ENCODE peak calls at places on chromosomes 5 and 9, in six cellular contexts. G is CD8-positive, alpha-beta T cell; L is heart right ventricle; J is RWPE1; E is dorsolateral prefrontal cortex; P is K562. I is an unnamed sample.

GRCh38 chr5:123610665-123611406 is 98.9 kb downstream of the CSNK1G3 start:
- DNase-seq in G (no peak), L (no peak), J (peak; percentile 49), E (no peak), P (peak; percentile 42), I (no peak)

GRCh38 chr9:77648458-77649108 is 461 bp upstream of the GNA14 start:
- DNase-seq in G (no peak), L (peak; percentile 66), J (peak; percentile 47), E (peak; percentile 43), P (no peak), I (peak; percentile 20)

GRCh38 chr9:126108240-126108639 is 218.4 kb upstream of the MVB12B start:
- DNase-seq in G (no peak), L (no peak), J (peak; percentile 36), E (no peak), P (no peak), I (no peak)

GRCh38 chr5:83099001-83099400 is 21.7 kb downstream of the XRCC4 start:
- DNase-seq in G (no peak), L (no peak), J (no peak), E (no peak), P (no peak), I (no peak)

GRCh38 chr5:169052207-169052606 is 248.7 kb downstream of the SLIT3 start:
- DNase-seq in G (no peak), L (no peak), J (no peak), E (no peak), P (no peak), I (no peak)

GRCh38 chr5:134184155-134185135 is 7.7 kb upstream of the SKP1 start:
- DNase-seq in G (peak; percentile 62), L (peak; percentile 56), J (peak; percentile 90), E (peak; percentile 49), P (peak; percentile 83), I (peak; percentile 59)

GRCh38 chr5:157026789-157027424 is 32.0 kb downstream of the HAVCR1 start:
- DNase-seq in G (no peak), L (no peak), J (peak; percentile 82), E (no peak), P (peak; percentile 11), I (no peak)

GRCh38 chr5:124583469-124584350 is 162.7 kb downstream of the ZNF608 start:
- DNase-seq in G (no peak), L (no peak), J (peak; percentile 82), E (no peak), P (peak; percentile 28), I (no peak)

GRCh38 chr9:131270171-131271015 is 5.9 kb downstream of the FAM78A start:
- DNase-seq in G (no peak), L (peak; percentile 81), J (no peak), E (no peak), P (peak; percentile 94), I (peak; percentile 56)

GRCh38 chr9:70260606-70261005 is 1.8 kb downstream of the SMC5 start:
- DNase-seq in G (no peak), L (no peak), J (no peak), E (no peak), P (no peak), I (no peak)

GRCh38 chr5:16837305-16837704 is 98.8 kb downstream of the MYO10 start:
- DNase-seq in G (no peak), L (no peak), J (no peak), E (no peak), P (no peak), I (no peak)

GRCh38 chr9:126661521-126662251 is 48.0 kb downstream of the LMX1B start:
- DNase-seq in G (no peak), L (no peak), J (peak; percentile 96), E (no peak), P (peak; percentile 31), I (no peak)

GRCh38 chr9:136840140-136840876 is 2.0 kb upstream of the AJM1 start:
- DNase-seq in G (no peak), L (no peak), J (peak; percentile 27), E (no peak), P (peak; percentile 83), I (no peak)

GRCh38 chr5:34762321-34762871 is 76.6 kb upstream of the TTC23L start:
- DNase-seq in G (no peak), L (peak; percentile 16), J (no peak), E (no peak), P (no peak), I (no peak)

GRCh38 chr5:104412649-104413240 is 850.2 kb upstream of the NUDT12 start:
- DNase-seq in G (no peak), L (no peak), J (peak; percentile 10), E (no peak), P (no peak), I (no peak)

GRCh38 chr5:140223567-140223966 is 48.6 kb downstream of the CYSTM1 start:
- DNase-seq in G (no peak), L (no peak), J (no peak), E (no peak), P (no peak), I (no peak)

GRCh38 chr5:81856948-81857928 is 106.3 kb upstream of the SSBP2 start:
- DNase-seq in G (no peak), L (peak; percentile 83), J (no peak), E (peak; percentile 74), P (no peak), I (peak; percentile 83)

GRCh38 chr5:67004730-67005350 is 191.8 kb downstream of the CD180 start:
- DNase-seq in G (no peak), L (no peak), J (no peak), E (no peak), P (no peak), I (no peak)
- H3K27ac ChIP-seq in G (peak overlapping the region; percentile 59), L (peak overlapping the region; percentile 86), J (peak overlapping the region; percentile 86), E (peak overlapping the region; percentile 53), P (peak overlapping the region; percentile 93), I (peak overlapping the region; percentile 4)

DNA sequence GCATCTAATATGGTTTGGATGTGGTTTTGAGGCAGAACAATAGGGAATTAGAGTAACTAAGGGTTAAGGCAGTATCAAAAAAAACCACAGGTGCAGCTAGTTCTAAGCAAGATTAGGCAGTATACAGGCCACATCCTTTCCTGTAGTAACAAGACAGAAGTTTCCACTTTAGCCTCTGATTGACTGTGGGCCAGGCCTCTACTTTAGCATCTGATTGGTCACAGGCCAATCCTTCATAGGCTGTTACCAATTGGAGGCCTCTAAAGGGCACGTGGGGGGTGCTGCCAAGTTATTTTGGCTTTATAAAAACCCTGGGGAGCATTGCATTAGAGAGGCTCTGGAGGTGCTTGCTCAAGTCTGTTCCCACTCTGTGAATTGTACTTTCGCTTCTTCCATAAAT is 144.1 kb upstream of the ST8SIA4 start:
- DNase-seq in G (no peak), L (no peak), J (no peak), E (no peak), P (no peak), I (no peak)
- H3K27ac ChIP-seq in G (no peak overlapping the region), L (no peak overlapping the region), J (no peak overlapping the region), E (no peak overlapping the region), P (no peak overlapping the region), I (no peak overlapping the region)

DNA sequence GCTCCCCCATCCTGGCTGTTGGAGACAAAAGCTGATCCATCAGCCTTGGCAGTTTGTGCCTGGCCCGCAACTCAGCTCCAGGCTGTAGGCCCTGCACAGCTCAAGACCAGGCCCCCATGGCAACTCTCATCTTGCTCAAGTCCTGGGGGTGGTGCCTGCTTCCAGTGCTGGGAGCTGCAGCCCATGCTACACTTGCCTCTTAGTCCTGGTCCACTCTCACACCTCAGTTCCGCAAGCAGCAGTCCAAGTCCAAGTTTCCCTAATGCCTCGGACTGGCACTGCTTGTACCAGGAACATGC is 14.2 kb downstream of the AHRR start:
- DNase-seq in G (no peak), L (no peak), J (no peak), E (no peak), P (no peak), I (no peak)
- H3K27ac ChIP-seq in G (no peak overlapping the region), L (no peak overlapping the region), J (no peak overlapping the region), E (no peak overlapping the region), P (no peak overlapping the region), I (no peak overlapping the region)

GRCh38 chr5:66223637-66224036 is 79.5 kb downstream of the SREK1 start:
- DNase-seq in G (no peak), L (no peak), J (no peak), E (no peak), P (peak; percentile 29), I (no peak)

GRCh38 chr5:66222455-66222854 is 78.4 kb downstream of the SREK1 start:
- DNase-seq in G (no peak), L (no peak), J (no peak), E (no peak), P (no peak), I (no peak)

GRCh38 chr5:66224273-66224672 is 80.2 kb downstream of the SREK1 start:
- DNase-seq in G (no peak), L (no peak), J (no peak), E (no peak), P (no peak), I (no peak)

GRCh38 chr5:66230551-66230950 is 86.5 kb downstream of the SREK1 start:
- DNase-seq in G (no peak), L (no peak), J (no peak), E (no peak), P (no peak), I (no peak)

GRCh38 chr5:66224773-66225553 is 80.9 kb downstream of the SREK1 start:
- DNase-seq in G (no peak), L (no peak), J (no peak), E (no peak), P (no peak), I (no peak)
- H3K27ac ChIP-seq in G (no peak overlapping the region), L (no peak overlapping the region), J (no peak overlapping the region), E (no peak overlapping the region), P (no peak overlapping the region), I (no peak overlapping the region)

DNA sequence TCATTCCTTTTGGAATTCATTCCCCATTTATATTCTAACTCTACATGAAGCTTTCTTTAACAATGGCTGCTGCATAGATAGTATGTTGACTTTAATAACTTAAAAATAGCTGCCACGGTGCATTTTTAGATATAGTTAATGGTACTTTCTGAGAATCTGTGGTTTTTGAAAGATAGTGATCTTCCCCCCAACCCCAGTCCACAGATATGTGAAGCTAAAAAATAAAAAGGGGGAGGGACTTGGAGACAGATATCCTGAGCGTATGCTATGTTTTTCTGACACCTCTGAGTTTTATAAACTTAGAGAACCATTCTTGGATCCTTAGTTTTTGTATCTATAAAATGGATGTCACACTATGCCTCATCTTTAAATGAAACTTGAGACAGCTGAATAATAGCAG is 120.5 kb downstream of the SNX18 start:
- DNase-seq in G (no peak), L (no peak), J (no peak), E (no peak), P (no peak), I (no peak)
- H3K27ac ChIP-seq in G (no peak overlapping the region), L (no peak overlapping the region), J (no peak overlapping the region), E (no peak overlapping the region), P (no peak overlapping the region), I (no peak overlapping the region)

GRCh38 chr5:141704782-141705297 is 22.8 kb upstream of the ARAP3 start:
- DNase-seq in G (no peak), L (no peak), J (no peak), E (no peak), P (no peak), I (no peak)
- H3K27ac ChIP-seq in G (no peak overlapping the region), L (no peak overlapping the region), J (no peak overlapping the region), E (peak overlapping the region; percentile 36), P (no peak overlapping the region), I (no peak overlapping the region)

GRCh38 chr5:158874343-158874742 is 225.4 kb downstream of the EBF1 start:
- DNase-seq in G (no peak), L (no peak), J (no peak), E (no peak), P (no peak), I (no peak)
- H3K27ac ChIP-seq in G (no peak overlapping the region), L (no peak overlapping the region), J (no peak overlapping the region), E (no peak overlapping the region), P (no peak overlapping the region), I (no peak overlapping the region)

GRCh38 chr5:175356428-175356827 is 87.6 kb downstream of the DRD1 start:
- DNase-seq in G (no peak), L (no peak), J (no peak), E (no peak), P (no peak), I (no peak)
- H3K27ac ChIP-seq in G (no peak overlapping the region), L (no peak overlapping the region), J (no peak overlapping the region), E (no peak overlapping the region), P (no peak overlapping the region), I (no peak overlapping the region)

GRCh38 chr5:62732677-62733121 is 154.1 kb downstream of the LRRC70 start:
- DNase-seq in G (no peak), L (no peak), J (no peak), E (no peak), P (no peak), I (no peak)
- H3K27ac ChIP-seq in G (no peak overlapping the region), L (no peak overlapping the region), J (no peak overlapping the region), E (no peak overlapping the region), P (no peak overlapping the region), I (no peak overlapping the region)

I was measured in substantia nigra.